ENCODE peak calls at places on chromosomes 11 and 22, in four cellular contexts. V is activated T-cell treated with anti-CD3 and anti-CD28 coated beads for 4 hours, U is AG04450, Q is HFF-Myc. A is an unnamed sample.

GRCh38 chr11:81989093-81989492 is 744.6 kb downstream of the FAM181B start:
- DNase-seq in V (no peak), Q (no peak), U (no peak), A (peak; percentile 24)

GRCh38 chr11:119307219-119307618 is 9.7 kb downstream of the MCAM start:
- DNase-seq in U (no peak), V (no peak), Q (no peak), A (peak; percentile 50)

GRCh38 chr22:45763236-45763624 is 91.6 kb downstream of the ATXN10 start:
- DNase-seq in V (no peak), U (no peak), Q (no peak), A (no peak)

GRCh38 chr11:117621226-117621625 is 175.8 kb downstream of the DSCAML1 start:
- DNase-seq in U (no peak), V (no peak), Q (no peak), A (no peak)

GRCh38 chr22:43925433-43926348 is 2.1 kb downstream of the PNPLA3 start:
- DNase-seq in Q (no peak), V (no peak), U (no peak), A (peak; percentile 62)

GRCh38 chr11:12088047-12088481 is 22.3 kb upstream of the MICAL2 start:
- DNase-seq in U (no peak), V (no peak), Q (peak; percentile 59), A (peak; percentile 37)

GRCh38 chr22:24134090-24134846 is 47.0 kb upstream of the SUSD2 start:
- DNase-seq in Q (no peak), U (no peak), V (peak; percentile 79), A (peak; percentile 8)

GRCh38 chr22:42717197-42717967 is 3.3 kb downstream of the A4GALT start:
- DNase-seq in U (no peak), V (no peak), Q (no peak), A (peak; percentile 78)

GRCh38 chr22:35887296-35887875 is 141.2 kb downstream of the RBFOX2 start:
- DNase-seq in Q (no peak), V (no peak), U (peak; percentile 21), A (no peak)

GRCh38 chr11:100776212-100776896 is 89.3 kb downstream of the ARHGAP42 start:
- DNase-seq in Q (no peak), V (no peak), U (peak; percentile 21), A (no peak)

GRCh38 chr22:41448189-41448808 is 1.7 kb upstream of the TOB2 start:
- DNase-seq in Q (peak; percentile 99), U (peak; percentile 97), V (peak; percentile 80), A (peak; percentile 100)

GRCh38 chr22:29811377-29811776 is 26.7 kb downstream of the ASCC2 start:
- DNase-seq in V (no peak), Q (no peak), U (no peak), A (peak; percentile 66)

A was measured in NCI-H69.